ENCODE peak calls at places on chromosomes 12 and 14, in five cellular contexts. T is suprapubic skin, Q is stomach, O is ovary, J is transverse colon. V is an unnamed sample. For H3K4me1, the result is how much of the 10 kb centered on the place peaks cover.

GRCh38 chr12:75564398-75564797 is 53.0 kb upstream of the KRR1 start:
- DNase-seq in J (no peak), Q (no peak), T (no peak), O (no peak), V (no peak)

GRCh38 chr14:74575936-74576335 is 36.1 kb downstream of the LTBP2 start:
- DNase-seq in T (no peak), Q (no peak), O (no peak), J (no peak), V (no peak)

GRCh38 chr14:39232554-39233415 is 930 bp upstream of the MIA2 start:
- DNase-seq in Q (no peak), O (peak), J (no peak), T (no peak), V (no peak)

GRCh38 chr14:61221906-61222305 is 59.2 kb downstream of the TMEM30B start:
- DNase-seq in J (no peak), Q (no peak), O (no peak), T (no peak), V (no peak)

GRCh38 chr12:3820122-3820521 is 53.1 kb downstream of the PARP11 start:
- DNase-seq in Q (no peak), O (no peak), T (no peak), J (no peak), V (no peak)

GRCh38 chr14:33118653-33119052 is 180.0 kb downstream of the NPAS3 start:
- DNase-seq in O (no peak), J (no peak), T (no peak), Q (no peak), V (no peak)

GRCh38 chr12:15801770-15802393 is 12.7 kb upstream of the EPS8 start:
- DNase-seq in J (peak), O (no peak), Q (no peak), T (no peak), V (no peak)

GRCh38 chr12:104507672-104508071 is 50.9 kb downstream of the CHST11 start:
- DNase-seq in T (no peak), Q (no peak), J (no peak), O (no peak), V (no peak)

GRCh38 chr12:49633703-49634311 is 10.4 kb downstream of the PRPF40B start:
- DNase-seq in Q (no peak), J (no peak), T (no peak), O (no peak), V (no peak)

GRCh38 chr12:116609236-116609635 is 50.1 kb downstream of the MAP1LC3B2 start:
- DNase-seq in Q (no peak), T (no peak), O (no peak), J (no peak), V (no peak)

GRCh38 chr12:103505371-103506236 is 9.8 kb upstream of the C12orf42 start:
- DNase-seq in Q (no peak), O (no peak), J (no peak), T (no peak), V (no peak)

GRCh38 chr12:57263096-57263495 is 12.1 kb upstream of the STAC3 start:
- DNase-seq in Q (no peak), J (no peak), T (no peak), O (no peak), V (no peak)

GRCh38 chr14:70808402-70809237 is 693 bp downstream of the MAP3K9 start:
- DNase-seq in Q (peak), T (peak), O (peak), J (peak), V (no peak)

GRCh38 chr12:124328116-124328515 is 33.2 kb downstream of the RFLNA start:
- DNase-seq in Q (peak), J (no peak), T (no peak), O (no peak), V (no peak)

GRCh38 chr12:20099395-20099976 is 268.9 kb upstream of the PDE3A start:
- DNase-seq in Q (no peak), T (no peak), O (no peak), J (no peak), V (no peak)

GRCh38 chr12:130975116-130975515 is 21.4 kb downstream of the ADGRD1 start:
- DNase-seq in Q (no peak), J (no peak), O (no peak), T (peak), V (no peak)

GRCh38 chr12:103571286-103571685 is 15.8 kb upstream of the STAB2 start:
- DNase-seq in T (no peak), O (no peak), J (peak), Q (peak), V (no peak)

GRCh38 chr12:4039927-4040326 is 166.7 kb upstream of the PARP11 start:
- DNase-seq in J (no peak), T (no peak), Q (no peak), O (no peak), V (no peak)

GRCh38 chr14:71693373-71693772 is 238.9 kb upstream of the RGS6 start:
- DNase-seq in Q (no peak), T (no peak), J (no peak), O (no peak), V (no peak)

GRCh38 chr12:73935817-73936216 is 601.8 kb upstream of the ATXN7L3B start:
- DNase-seq in O (no peak), Q (no peak), T (no peak), J (no peak), V (no peak)

GRCh38 chr12:76588881-76589565 is 29.5 kb upstream of the OSBPL8 start:
- DNase-seq in T (no peak), Q (no peak), J (no peak), O (no peak), V (peak)

GRCh38 chr12:67449591-67450052 is 180.5 kb downstream of the CAND1 start:
- DNase-seq in T (no peak), Q (no peak), J (no peak), O (no peak), V (no peak)

GRCh38 chr12:31578632-31579031 is 12.3 kb downstream of the DENND5B start:
- DNase-seq in J (no peak), O (no peak), Q (no peak), T (no peak), V (no peak)

GRCh38 chr12:13090054-13090453 is 13.4 kb downstream of the GSG1 start:
- DNase-seq in Q (no peak), T (no peak), O (no peak), J (no peak), V (no peak)

GRCh38 chr12:1161197-1161596 is 170.2 kb downstream of the ERC1 start:
- DNase-seq in O (no peak), Q (no peak), J (no peak), T (no peak), V (no peak)

GRCh38 chr14:32711103-32711680 is 227.5 kb upstream of the NPAS3 start:
- DNase-seq in O (no peak), J (no peak), T (no peak), Q (no peak), V (peak)

GRCh38 chr14:22824711-22825359 is 4.9 kb upstream of the MRPL52 start:
- DNase-seq in Q (no peak), O (peak), J (no peak), T (no peak), V (no peak)

GRCh38 chr12:16560273-16560672 is 45.7 kb downstream of the LMO3 start:
- DNase-seq in J (no peak), Q (no peak), O (no peak), T (no peak), V (no peak)

GRCh38 chr12:54529581-54529980 is 19.8 kb upstream of the PDE1B start:
- DNase-seq in J (no peak), O (no peak), T (no peak), Q (no peak), V (no peak)

GRCh38 chr12:122323311-122324019 is 57.2 kb upstream of the VPS33A start:
- DNase-seq in Q (no peak), J (no peak), T (no peak), O (no peak), V (no peak)

GRCh38 chr14:26531894-26532293 is 65.9 kb downstream of the NOVA1 start:
- DNase-seq in T (no peak), Q (no peak), J (no peak), O (no peak), V (no peak)

GRCh38 chr12:6824085-6824800 is 2.6 kb downstream of the GPR162 start:
- DNase-seq in T (no peak), Q (no peak), O (no peak), J (no peak), V (no peak)

GRCh38 chr14:78446807-78447206 is 276.6 kb downstream of the NRXN3 start:
- DNase-seq in O (no peak), Q (no peak), T (no peak), J (no peak), V (no peak)

GRCh38 chr12:104358353-104359003 is 54.9 kb downstream of the EID3 start:
- DNase-seq in T (no peak), O (peak), J (peak), Q (peak), V (peak)

GRCh38 chr12:33438890-33439586 is 581 bp downstream of the SYT10 start:
- DNase-seq in J (no peak), O (no peak), Q (no peak), T (no peak), V (no peak)

DNA sequence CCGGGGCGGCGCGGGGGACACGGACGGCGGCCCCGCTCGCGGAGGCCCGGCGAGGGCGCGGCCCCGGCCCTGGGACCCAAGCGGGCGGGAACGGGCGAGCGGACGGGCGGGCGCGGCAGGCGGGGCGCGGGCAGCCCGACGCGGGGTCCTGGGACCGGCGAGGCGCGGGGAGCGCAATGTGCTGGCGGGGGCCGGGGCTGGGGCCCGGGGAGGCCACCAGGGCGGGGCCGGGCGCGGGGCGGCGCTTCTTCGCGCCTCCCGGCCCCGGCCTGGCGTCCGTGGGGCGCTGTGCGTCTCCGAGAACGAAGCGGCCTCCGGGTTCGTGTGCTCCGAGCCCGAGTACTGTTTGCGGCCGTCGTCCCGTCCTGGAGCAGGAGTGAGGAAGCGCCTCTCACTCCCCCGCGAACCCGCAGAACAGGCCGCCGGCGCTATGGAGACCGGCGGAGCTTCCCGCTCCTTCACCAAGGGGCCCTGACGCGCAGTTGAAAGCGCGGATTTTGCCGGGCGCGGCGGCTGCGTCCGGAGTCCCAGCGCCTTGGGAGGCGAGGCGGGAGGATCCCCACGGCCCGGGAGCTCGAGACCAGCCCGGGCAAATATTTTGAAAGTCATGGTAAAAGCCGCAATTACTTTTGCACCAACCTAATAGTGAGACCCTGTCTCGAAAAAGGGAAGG is 415 bp upstream of the ANKLE2 start:
- DNase-seq in T (peak), Q (peak), J (peak), O (peak), V (peak)
- TF ChIP-seq CTCF in T (no peak), Q (no peak), J (peak), O (peak), V (peak)

GRCh38 chr14:91387996-91388395 is 29.6 kb downstream of the CCDC88C start:
- DNase-seq in O (no peak), Q (no peak), J (no peak), T (no peak), V (no peak)

GRCh38 chr14:91388551-91388975 is 29.1 kb downstream of the CCDC88C start:
- DNase-seq in T (no peak), O (no peak), Q (no peak), J (peak), V (no peak)

GRCh38 chr14:91392623-91393303 is 24.9 kb downstream of the CCDC88C start:
- DNase-seq in O (no peak), T (no peak), J (no peak), Q (no peak), V (no peak)

GRCh38 chr14:91389173-91389572 is 28.4 kb downstream of the CCDC88C start:
- DNase-seq in J (no peak), Q (no peak), T (no peak), O (no peak), V (no peak)

DNA sequence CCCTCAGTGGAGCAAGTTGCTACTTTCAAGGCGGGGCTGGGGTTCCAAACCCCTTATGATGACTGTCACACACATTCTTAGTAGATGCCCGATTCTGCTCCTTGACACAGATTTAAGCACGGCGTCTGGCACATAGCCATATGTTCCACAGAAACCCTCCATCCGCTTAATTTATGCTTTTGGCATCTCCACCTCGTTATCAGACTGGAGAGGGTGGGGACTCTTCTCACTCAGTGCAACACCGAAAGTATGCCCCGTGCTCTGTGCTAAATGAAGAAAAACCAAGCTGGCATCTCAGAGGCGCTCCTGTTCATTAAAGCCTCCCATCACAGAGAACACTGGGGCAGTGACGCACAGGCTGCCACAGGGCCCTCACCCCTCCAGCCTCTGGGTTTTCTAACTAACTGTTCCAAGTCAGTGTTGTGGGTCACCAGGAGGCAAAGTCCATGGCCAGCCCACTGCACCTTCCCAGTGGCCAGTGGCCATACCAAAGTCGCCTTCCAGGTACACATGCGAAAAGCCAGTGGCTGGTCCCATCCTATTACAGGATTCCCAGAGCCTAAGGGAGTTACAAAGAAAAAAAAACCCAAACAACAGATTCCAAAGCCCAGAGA is 27.3 kb downstream of the CCDC88C start:
- DNase-seq in O (no peak), T (no peak), J (no peak), Q (no peak), V (no peak)
- H3K4me1 ChIP-seq in O (under half), T (under half), J (under half), Q (half or more), V (under half)

GRCh38 chr14:69066396-69067171 is 86.3 kb downstream of the DCAF5 start:
- DNase-seq in J (no peak), Q (no peak), O (no peak), T (no peak), V (no peak)
- TF ChIP-seq EP300 in J (no peak), Q (no peak), O (no peak), T (no peak), V (no peak)

DNA sequence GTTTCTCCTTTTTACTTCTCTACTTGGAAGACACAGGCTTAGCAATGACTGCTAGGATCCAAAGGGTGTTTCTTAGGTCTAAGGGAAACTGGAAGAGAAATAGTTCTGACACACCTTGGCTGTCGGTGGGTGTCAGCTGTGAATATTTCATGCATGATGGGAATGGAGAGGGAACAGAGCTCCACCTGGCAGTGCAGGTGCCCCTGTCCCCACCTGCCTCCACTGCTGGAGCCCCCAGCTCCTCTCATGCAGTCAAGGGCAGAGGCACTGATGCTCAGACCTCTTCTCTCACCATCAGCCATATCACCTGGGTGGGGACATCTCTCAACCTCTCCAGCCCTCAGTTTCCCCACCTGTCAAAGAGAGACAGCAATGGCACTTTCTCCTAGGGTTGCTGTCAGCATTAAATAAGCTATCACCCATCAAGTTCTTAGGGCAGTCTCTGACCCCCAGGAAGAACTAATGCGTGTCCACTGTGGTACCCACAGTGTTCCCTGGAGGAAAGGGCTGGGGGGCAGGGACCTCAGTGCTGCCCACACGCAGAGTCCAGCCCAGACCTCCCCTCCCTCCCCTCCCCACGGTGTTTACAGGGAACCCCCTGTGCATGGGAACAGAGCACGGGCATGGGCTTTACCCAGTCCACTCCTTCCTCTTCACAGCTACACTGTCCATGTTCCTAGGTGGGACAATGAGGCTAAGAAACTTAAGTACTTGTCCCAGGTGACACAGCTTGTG is 69.1 kb downstream of the C14orf132 start:
- DNase-seq in T (peak), O (no peak), J (no peak), Q (no peak), V (no peak)
- TF ChIP-seq CTCF in T (no peak), O (no peak), J (no peak), Q (no peak), V (no peak)

GRCh38 chr14:68395585-68395984 is 397.3 kb downstream of the ZFP36L1 start:
- DNase-seq in J (no peak), Q (no peak), T (no peak), O (peak), V (no peak)
- H3K4me1 ChIP-seq in J (under half), Q (half or more), T (half or more), O (half or more), V (under half)

GRCh38 chr12:69354172-69354560 is 5.4 kb upstream of the YEATS4 start:
- DNase-seq in J (no peak), O (no peak), T (no peak), Q (no peak), V (no peak)
- TF ChIP-seq EP300 in J (no peak), O (no peak), T (no peak), Q (no peak), V (no peak)

GRCh38 chr14:85517113-85517688 is 12.7 kb upstream of the FLRT2 start:
- DNase-seq in T (no peak), O (no peak), J (no peak), Q (no peak), V (no peak)
- TF ChIP-seq CTCF in T (no peak), O (no peak), J (no peak), Q (no peak), V (no peak)

DNA sequence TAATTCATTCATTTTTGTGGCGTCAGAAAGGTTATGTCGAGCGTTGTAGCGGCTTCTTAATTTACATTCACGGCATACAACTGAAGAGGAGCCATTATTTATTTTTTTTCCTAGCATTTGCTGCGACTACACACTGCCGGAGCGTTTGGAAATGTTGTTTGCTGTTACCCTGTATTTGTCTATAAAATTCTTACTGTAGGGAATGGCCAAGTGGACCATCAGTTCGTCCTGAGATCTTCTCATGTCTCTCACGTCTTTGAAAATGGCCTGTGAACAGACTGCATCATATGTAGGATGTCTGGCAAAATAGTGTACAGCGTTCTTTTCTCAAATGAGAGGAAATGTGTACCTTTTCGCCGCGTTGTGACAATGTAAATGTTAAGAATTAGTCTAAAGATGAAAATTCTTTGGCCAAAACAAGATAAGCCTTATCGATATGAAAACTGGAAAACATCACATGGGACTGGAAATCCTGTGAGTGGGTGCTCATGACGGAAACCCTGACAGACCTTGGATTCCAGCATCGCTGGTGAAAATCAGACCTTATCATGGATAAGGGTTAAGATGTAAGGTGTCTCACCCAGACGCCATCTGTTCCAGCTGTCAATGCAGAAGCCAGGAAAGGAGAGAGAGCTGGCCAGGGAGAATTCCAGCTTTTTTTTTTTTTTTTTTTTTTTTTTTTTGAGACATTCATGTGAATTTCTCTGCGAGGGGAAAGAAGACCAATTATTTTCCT is 1.5 kb downstream of the TRAF3 start:
- DNase-seq in Q (no peak), O (no peak), T (no peak), J (no peak), V (no peak)
- H3K4me1 ChIP-seq in Q (under half), O (under half), T (under half), J (under half), V (under half)

GRCh38 chr14:59283380-59283779 is 94.9 kb downstream of the DAAM1 start:
- DNase-seq in O (no peak), T (no peak), Q (no peak), J (no peak), V (no peak)
- TF ChIP-seq EP300 in O (no peak), T (no peak), Q (no peak), J (no peak), V (no peak)

V was measured in tibial nerve.